ENCODE peak calls at places on chromosome 2, in ten cellular contexts. J is MCF 10A, C is foreskin fibroblast, V is right atrium auricular region, M is left lung, Q is HFF-Myc, S is endothelial cell of umbilical vein, F is astrocyte of the spinal cord, A is tibial artery, L is nephron progenitor cell. H is an unnamed sample.
A peak's percentile ranks its signal among the peaks of the same experiment; 100 is the strongest.

GRCh38 chr2:162343492-162343823 is 474 bp upstream of the GCA start:
- DNase-seq in A (no peak), S (no peak), M (no peak), L (no peak), Q (no peak), C (no peak), J (no peak), V (no peak), F (no peak), H (no peak)

GRCh38 chr2:216987176-216987809 is 127.4 kb upstream of the TNP1 start:
- DNase-seq in C (no peak), Q (no peak), J (no peak), A (peak; percentile 82), V (no peak), F (no peak), M (no peak), S (no peak), L (peak; percentile 26), H (no peak)

GRCh38 chr2:16012626-16013501 is 72.5 kb downstream of the MYCN start:
- DNase-seq in L (peak; percentile 46), J (no peak), F (no peak), Q (no peak), S (no peak), M (no peak), C (no peak), V (no peak), A (no peak), H (no peak)

GRCh38 chr2:29518010-29518409 is 402.8 kb downstream of the CLIP4 start:
- DNase-seq in J (no peak), V (no peak), S (no peak), C (peak; percentile 71), L (no peak), Q (no peak), F (peak; percentile 43), A (no peak), M (no peak), H (no peak)

GRCh38 chr2:46989491-46990230 is 74.1 kb upstream of the MCFD2 start:
- DNase-seq in F (no peak), V (no peak), L (no peak), M (peak; percentile 65), J (no peak), A (no peak), C (no peak), Q (no peak), S (no peak), H (no peak)

GRCh38 chr2:96114903-96115581 is 1.3 kb downstream of the ADRA2B start:
- DNase-seq in L (no peak), F (no peak), M (peak; percentile 60), C (no peak), Q (no peak), A (no peak), S (no peak), J (no peak), V (no peak), H (no peak)

GRCh38 chr2:227374158-227374557 is 4.9 kb downstream of the TM4SF20 start:
- DNase-seq in M (no peak), C (no peak), A (no peak), S (no peak), J (no peak), Q (no peak), V (no peak), F (peak; percentile 59), L (no peak), H (no peak)

GRCh38 chr2:72115361-72116080 is 32.1 kb downstream of the CYP26B1 start:
- DNase-seq in F (peak; percentile 83), J (peak; percentile 99), L (no peak), M (peak; percentile 81), S (peak; percentile 86), A (peak; percentile 60), C (peak; percentile 95), V (peak; percentile 83), Q (peak; percentile 70), H (no peak)

GRCh38 chr2:61262699-61263098 is 100.7 kb downstream of the C2orf74 start:
- DNase-seq in V (no peak), Q (no peak), J (no peak), F (no peak), L (no peak), A (no peak), S (no peak), M (no peak), C (no peak), H (no peak)

GRCh38 chr2:38723173-38723572 is 28.0 kb downstream of the SRSF7 start:
- DNase-seq in J (no peak), Q (no peak), M (no peak), F (no peak), S (no peak), A (peak; percentile 27), C (no peak), L (no peak), V (peak; percentile 43), H (no peak)

GRCh38 chr2:151999058-151999457 is 99.8 kb downstream of the CACNB4 start:
- DNase-seq in Q (peak; percentile 9), C (peak; percentile 70), S (peak; percentile 37), V (peak; percentile 59), J (peak; percentile 75), A (no peak), L (peak; percentile 64), M (no peak), F (peak; percentile 14), H (peak; percentile 19)

GRCh38 chr2:234496442-234496834 is 443 bp downstream of the ARL4C start:
- DNase-seq in A (no peak), C (peak; percentile 56), M (no peak), L (no peak), Q (no peak), J (peak; percentile 30), S (no peak), F (peak; percentile 66), V (no peak), H (peak; percentile 69)

GRCh38 chr2:233803292-233803911 is 25.3 kb downstream of the MROH2A start:
- DNase-seq in F (no peak), V (peak; percentile 36), C (no peak), S (no peak), J (no peak), M (no peak), Q (no peak), A (peak; percentile 51), L (no peak), H (no peak)

GRCh38 chr2:105744909-105745853 is at the start of gene NCK2:
- DNase-seq in A (no peak), V (no peak), C (peak; percentile 60), S (peak; percentile 51), M (peak; percentile 85), J (peak; percentile 34), Q (no peak), F (peak; percentile 40), L (peak; percentile 62), H (peak; percentile 32)

DNA sequence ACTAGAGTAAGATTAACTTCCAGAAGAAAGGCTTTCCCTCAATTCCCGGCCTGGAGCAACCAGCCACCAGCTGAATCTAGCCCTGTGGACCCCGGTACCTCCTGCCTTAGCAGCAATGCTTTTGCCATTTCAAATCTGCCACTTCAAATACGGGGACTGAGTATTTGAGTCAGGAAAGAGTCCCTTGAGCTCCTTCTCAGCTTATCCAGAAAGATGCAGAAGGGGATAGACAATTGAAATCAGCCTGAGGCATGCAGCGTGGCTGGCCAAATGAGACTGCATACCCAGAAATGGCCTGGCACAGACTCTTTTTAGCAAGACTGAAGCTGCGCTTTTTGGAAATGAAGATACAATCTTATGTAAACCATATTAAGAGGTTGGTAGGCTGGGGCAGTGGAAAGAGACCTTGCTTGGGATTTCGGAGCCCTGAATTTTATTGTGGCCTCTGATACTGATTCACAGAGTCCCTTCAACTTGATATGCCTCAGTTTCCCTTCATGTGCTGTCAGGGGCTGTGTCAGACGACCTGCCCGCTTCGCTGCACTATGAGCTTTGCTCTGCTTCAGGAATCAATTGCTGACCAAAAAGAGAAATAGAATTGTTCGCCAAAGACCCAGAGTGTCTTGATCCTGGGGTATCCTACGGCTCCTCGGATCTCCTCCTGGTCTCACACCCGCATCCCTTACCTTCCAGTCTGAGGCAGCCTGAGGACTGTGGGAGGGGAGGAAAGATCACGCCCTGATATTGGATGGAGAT is 1.0 kb downstream of the MATN3 start:
- DNase-seq in S (no peak), F (no peak), A (no peak), C (no peak), J (no peak), V (no peak), Q (no peak), M (no peak), L (no peak), H (no peak)
- TF ChIP-seq CTCF in S (no peak), F (no peak), A (no peak), C (no peak), J (no peak), V (no peak), Q (no peak), M (no peak), L (no peak), H (no peak)

DNA sequence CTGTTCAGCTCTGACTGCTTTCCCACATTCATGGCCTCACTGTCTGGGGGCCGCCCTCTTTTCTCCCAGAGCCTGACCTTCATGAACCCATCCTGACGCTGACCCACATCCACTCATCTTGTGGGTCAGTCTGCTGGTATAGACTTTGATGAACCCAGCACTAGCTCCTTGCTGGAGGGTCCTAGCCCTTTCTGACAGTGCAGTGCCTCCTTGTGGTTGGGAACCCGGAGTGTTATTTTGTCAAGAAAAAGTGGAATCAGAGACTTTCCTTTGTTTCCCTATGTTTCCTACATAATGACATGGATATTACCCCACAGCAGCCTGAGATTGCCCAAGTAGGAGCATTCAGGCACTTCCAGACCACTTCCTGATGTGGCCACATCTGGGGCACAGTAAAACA is 19.3 kb upstream of the OSR1 start:
- DNase-seq in A (no peak), L (no peak), Q (no peak), C (no peak), M (no peak), S (no peak), F (no peak), V (no peak), J (no peak), H (no peak)
- TF ChIP-seq CTCF in A (no peak), L (no peak), Q (no peak), C (no peak), M (no peak), S (no peak), F (no peak), V (no peak), J (no peak), H (no peak)

DNA sequence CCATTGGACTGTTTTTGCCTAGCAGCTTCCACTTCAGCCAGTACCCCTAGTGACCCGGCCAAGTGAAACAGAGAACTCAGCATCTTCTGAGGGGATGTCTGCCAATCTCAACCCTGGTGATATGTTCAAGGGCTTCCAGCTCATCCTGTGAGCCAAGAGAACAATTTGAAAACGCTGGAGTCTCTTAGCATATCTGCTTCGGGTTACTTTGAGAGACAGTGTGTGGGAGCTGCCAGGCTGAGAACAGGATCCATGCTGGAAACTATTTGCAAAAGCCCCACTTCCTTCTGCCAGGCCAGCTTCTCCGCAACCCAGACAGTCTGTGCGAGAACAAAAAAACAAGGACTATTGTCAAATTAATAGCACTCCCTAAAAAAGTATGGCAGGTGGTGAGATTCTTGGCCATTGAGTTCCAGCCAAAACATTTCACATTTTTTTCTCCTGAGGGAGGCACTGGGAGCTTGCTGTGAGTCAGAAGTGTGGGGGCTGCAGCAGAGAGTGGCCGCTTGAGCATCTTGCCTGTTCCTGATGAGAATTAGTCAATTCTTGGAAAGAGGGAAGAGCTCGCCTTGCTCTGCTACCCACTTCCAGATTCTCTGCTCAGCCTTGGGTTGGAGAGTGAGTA is 395.6 kb upstream of the TRIB2 start:
- DNase-seq in F (peak; percentile 97), L (no peak), J (peak; percentile 90), M (no peak), Q (peak; percentile 82), A (peak; percentile 86), S (no peak), C (peak; percentile 97), V (peak; percentile 70), H (no peak)
- TF ChIP-seq CTCF in F (peak; percentile 9), L (no peak), J (no peak), M (no peak), Q (no peak), A (no peak), S (no peak), C (no peak), V (no peak), H (no peak)

GRCh38 chr2:158996378-158996993 is 28.0 kb downstream of the TANC1 start:
- DNase-seq in M (no peak), S (no peak), V (no peak), Q (no peak), L (no peak), C (no peak), F (no peak), A (no peak), J (no peak), H (no peak)
- TF ChIP-seq CTCF in M (peak; percentile 19), S (no peak), V (peak; percentile 51), Q (no peak), L (peak; percentile 40), C (no peak), F (no peak), A (no peak), J (peak; percentile 33), H (peak; percentile 40)

H was measured in natural killer cell.